ENCODE peak calls at places on chromosomes 16 and 17, in four cellular contexts. One of them, this sample, is unnamed.

GRCh38 chr17:8707232-8707590 is 37.4 kb downstream of the CCDC42 start:
- DNase-seq in AG04450: no peak
- DNase-seq in GF-D8: no peak
- DNase-seq in amniotic stem cell: no peak
- DNase-seq in this sample: no peak

GRCh38 chr17:9676742-9677387 is 31.5 kb downstream of the USP43 start:
- DNase-seq in AG04450: no peak
- DNase-seq in amniotic stem cell: no peak
- DNase-seq in GF-D8: no peak
- DNase-seq in this sample: no peak

GRCh38 chr16:66651474-66651765 is 45.1 kb downstream of the CMTM4 start:
- DNase-seq in amniotic stem cell: no peak
- DNase-seq in AG04450: no peak
- DNase-seq in GF-D8: no peak
- DNase-seq in this sample: no peak

GRCh38 chr17:68468785-68469184 is 11.5 kb upstream of the WIPI1 start:
- DNase-seq in amniotic stem cell: no peak
- DNase-seq in GF-D8: no peak
- DNase-seq in AG04450: no peak
- DNase-seq in this sample: no peak

GRCh38 chr17:58156839-58157803 is 8.9 kb downstream of the OR4D1 start:
- DNase-seq in GF-D8: no peak
- DNase-seq in amniotic stem cell: no peak
- DNase-seq in AG04450: no peak
- DNase-seq in this sample: no peak

GRCh38 chr17:82449136-82449882 is 1.2 kb downstream of the CYBC1 start:
- DNase-seq in GF-D8: peak
- DNase-seq in amniotic stem cell: no peak
- DNase-seq in AG04450: no peak
- DNase-seq in this sample: no peak

GRCh38 chr17:62760059-62760887 is 47.8 kb downstream of the MARCHF10 start:
- DNase-seq in amniotic stem cell: no peak
- DNase-seq in GF-D8: no peak
- DNase-seq in AG04450: no peak
- DNase-seq in this sample: no peak

GRCh38 chr17:55959756-55960155 is 193.5 kb upstream of the ANKFN1 start:
- DNase-seq in amniotic stem cell: no peak
- DNase-seq in GF-D8: peak
- DNase-seq in AG04450: no peak
- DNase-seq in this sample: no peak

GRCh38 chr17:36600936-36601302 is 464 bp upstream of the MRM1 start:
- DNase-seq in amniotic stem cell: no peak
- DNase-seq in AG04450: no peak
- DNase-seq in GF-D8: no peak
- DNase-seq in this sample: no peak

GRCh38 chr17:46929413-46929812 is 6.5 kb downstream of the GOSR2 start:
- DNase-seq in GF-D8: no peak
- DNase-seq in amniotic stem cell: no peak
- DNase-seq in AG04450: no peak
- DNase-seq in this sample: no peak